ENCODE peak calls at places on chromosomes 11 and 22, in six cellular contexts. One of them, this sample, is unnamed.

GRCh38 chr11:93753241-93753640 is 11.8 kb downstream of the C11orf54 start:
- DNase-seq in stomach: no peak
- DNase-seq in testis: no peak
- DNase-seq in AG09309: no peak
- DNase-seq in HFFc6: no peak
- DNase-seq in HFF-Myc: no peak
- DNase-seq in this sample: no peak

GRCh38 chr11:113289341-113290187 is 24.8 kb upstream of the TTC12 start:
- DNase-seq in stomach: peak
- DNase-seq in testis: peak
- DNase-seq in HFF-Myc: peak
- DNase-seq in AG09309: no peak
- DNase-seq in HFFc6: peak
- DNase-seq in this sample: peak

GRCh38 chr11:85569525-85569924 is 57.6 kb downstream of the DLG2 start:
- DNase-seq in HFFc6: no peak
- DNase-seq in stomach: no peak
- DNase-seq in testis: no peak
- DNase-seq in AG09309: no peak
- DNase-seq in HFF-Myc: no peak
- DNase-seq in this sample: no peak

GRCh38 chr11:62444271-62444833 is 25.5 kb downstream of the SCGB1A1 start:
- DNase-seq in HFF-Myc: no peak
- DNase-seq in testis: peak
- DNase-seq in stomach: peak
- DNase-seq in AG09309: no peak
- DNase-seq in HFFc6: peak
- DNase-seq in this sample: no peak

GRCh38 chr22:30334601-30335000 is 7.9 kb upstream of the TBC1D10A start:
- DNase-seq in testis: no peak
- DNase-seq in AG09309: no peak
- DNase-seq in HFF-Myc: no peak
- DNase-seq in stomach: peak
- DNase-seq in HFFc6: no peak
- DNase-seq in this sample: no peak

GRCh38 chr11:32794439-32794838 is at the start of gene CCDC73:
- DNase-seq in HFF-Myc: no peak
- DNase-seq in HFFc6: no peak
- DNase-seq in testis: peak
- DNase-seq in AG09309: no peak
- DNase-seq in stomach: no peak
- DNase-seq in this sample: no peak

GRCh38 chr11:100778386-100778785 is 91.3 kb downstream of the ARHGAP42 start:
- DNase-seq in stomach: no peak
- DNase-seq in testis: no peak
- DNase-seq in AG09309: no peak
- DNase-seq in HFFc6: no peak
- DNase-seq in HFF-Myc: no peak
- DNase-seq in this sample: no peak

GRCh38 chr11:71451596-71452353 is 1.2 kb upstream of the NADSYN1 start:
- DNase-seq in AG09309: no peak
- DNase-seq in HFFc6: no peak
- DNase-seq in stomach: no peak
- DNase-seq in HFF-Myc: no peak
- DNase-seq in testis: peak
- DNase-seq in this sample: no peak

GRCh38 chr22:30573594-30574094 is 821 bp downstream of the GAL3ST1 start:
- DNase-seq in HFF-Myc: no peak
- DNase-seq in testis: no peak
- DNase-seq in stomach: peak
- DNase-seq in HFFc6: no peak
- DNase-seq in AG09309: no peak
- DNase-seq in this sample: no peak

GRCh38 chr11:81963018-81963417 is 770.6 kb downstream of the FAM181B start:
- DNase-seq in AG09309: no peak
- DNase-seq in HFFc6: no peak
- DNase-seq in testis: no peak
- DNase-seq in stomach: no peak
- DNase-seq in HFF-Myc: no peak
- DNase-seq in this sample: no peak
- TF ChIP-seq CTCF in AG09309: no peak
- TF ChIP-seq CTCF in HFFc6: no peak
- TF ChIP-seq CTCF in testis: peak
- TF ChIP-seq CTCF in stomach: no peak
- TF ChIP-seq CTCF in HFF-Myc: no peak
- TF ChIP-seq CTCF in this sample: peak

GRCh38 chr22:45268958-45269844 is 15.5 kb upstream of the UPK3A start:
- DNase-seq in stomach: peak
- DNase-seq in HFF-Myc: no peak
- DNase-seq in testis: peak
- DNase-seq in HFFc6: peak
- DNase-seq in AG09309: no peak
- DNase-seq in this sample: no peak
- TF ChIP-seq CTCF in stomach: no peak
- TF ChIP-seq CTCF in HFF-Myc: peak
- TF ChIP-seq CTCF in testis: peak
- TF ChIP-seq CTCF in HFFc6: peak
- TF ChIP-seq CTCF in AG09309: peak
- TF ChIP-seq CTCF in this sample: peak

DNA sequence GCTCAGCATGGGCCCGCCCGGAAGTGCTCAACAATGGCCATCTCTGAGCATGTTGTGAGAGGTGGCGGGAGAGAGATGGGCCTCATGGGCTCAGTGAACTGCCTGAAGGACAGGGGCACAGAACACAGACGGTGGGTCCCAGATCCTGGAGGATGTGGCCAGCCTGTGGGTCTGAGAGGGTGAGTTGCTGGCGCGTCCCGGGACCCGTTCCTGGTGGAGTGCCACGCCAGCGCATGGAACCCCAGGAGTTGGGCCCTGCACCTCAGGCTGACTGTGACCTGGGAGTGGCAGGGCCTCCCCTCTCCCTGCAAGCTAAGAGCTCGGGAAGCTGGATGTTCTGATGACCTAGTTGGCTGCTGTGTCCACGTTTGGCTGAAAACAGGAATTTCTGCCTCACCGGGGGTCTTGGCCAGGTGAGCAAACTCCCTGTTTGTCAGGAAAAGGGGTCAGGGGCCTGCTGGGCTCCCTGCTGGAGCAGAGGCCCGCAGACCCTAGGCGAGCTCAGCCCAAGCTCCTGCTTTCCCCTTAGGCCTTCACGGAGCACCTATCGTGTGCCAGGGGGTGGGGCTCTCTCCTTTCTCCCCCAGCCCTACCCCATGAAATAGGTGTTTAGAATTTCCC is 15.0 kb downstream of the LRRC32 start:
- DNase-seq in AG09309: no peak
- DNase-seq in testis: no peak
- DNase-seq in HFF-Myc: no peak
- DNase-seq in HFFc6: no peak
- DNase-seq in stomach: no peak
- DNase-seq in this sample: no peak
- TF ChIP-seq CTCF in AG09309: no peak
- TF ChIP-seq CTCF in testis: no peak
- TF ChIP-seq CTCF in HFF-Myc: no peak
- TF ChIP-seq CTCF in HFFc6: no peak
- TF ChIP-seq CTCF in stomach: no peak
- TF ChIP-seq CTCF in this sample: no peak

DNA sequence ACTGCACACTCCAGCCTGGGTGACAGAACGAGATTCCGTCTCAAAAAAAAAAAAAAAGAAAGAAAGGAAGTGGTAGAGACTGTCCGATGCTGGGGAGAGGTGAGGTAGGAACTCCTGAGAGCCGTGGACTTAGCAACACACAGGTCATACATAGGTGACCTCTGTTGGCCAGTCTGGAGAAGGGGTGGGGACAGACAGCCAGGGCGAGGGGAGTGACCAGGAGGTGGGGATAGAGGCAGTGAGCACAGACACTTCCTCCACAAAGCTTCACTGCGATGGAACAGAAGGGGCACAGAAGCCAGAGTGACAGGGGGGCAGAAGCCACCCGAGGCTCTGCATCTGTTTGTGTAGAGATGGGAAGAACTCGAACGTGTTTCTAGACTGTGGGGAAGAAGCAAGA is 47.1 kb downstream of the MYH9 start:
- DNase-seq in HFFc6: no peak
- DNase-seq in HFF-Myc: no peak
- DNase-seq in AG09309: no peak
- DNase-seq in testis: no peak
- DNase-seq in stomach: peak
- DNase-seq in this sample: no peak
- TF ChIP-seq CTCF in HFFc6: no peak
- TF ChIP-seq CTCF in HFF-Myc: no peak
- TF ChIP-seq CTCF in AG09309: no peak
- TF ChIP-seq CTCF in testis: no peak
- TF ChIP-seq CTCF in stomach: no peak
- TF ChIP-seq CTCF in this sample: no peak

GRCh38 chr11:73334244-73335203 is 26.4 kb downstream of the ARHGEF17 start:
- DNase-seq in testis: peak
- DNase-seq in AG09309: no peak
- DNase-seq in HFFc6: peak
- DNase-seq in HFF-Myc: no peak
- DNase-seq in stomach: peak
- DNase-seq in this sample: peak
- TF ChIP-seq CTCF in testis: no peak
- TF ChIP-seq CTCF in AG09309: peak
- TF ChIP-seq CTCF in HFFc6: no peak
- TF ChIP-seq CTCF in HFF-Myc: no peak
- TF ChIP-seq CTCF in stomach: no peak
- TF ChIP-seq CTCF in this sample: no peak

DNA sequence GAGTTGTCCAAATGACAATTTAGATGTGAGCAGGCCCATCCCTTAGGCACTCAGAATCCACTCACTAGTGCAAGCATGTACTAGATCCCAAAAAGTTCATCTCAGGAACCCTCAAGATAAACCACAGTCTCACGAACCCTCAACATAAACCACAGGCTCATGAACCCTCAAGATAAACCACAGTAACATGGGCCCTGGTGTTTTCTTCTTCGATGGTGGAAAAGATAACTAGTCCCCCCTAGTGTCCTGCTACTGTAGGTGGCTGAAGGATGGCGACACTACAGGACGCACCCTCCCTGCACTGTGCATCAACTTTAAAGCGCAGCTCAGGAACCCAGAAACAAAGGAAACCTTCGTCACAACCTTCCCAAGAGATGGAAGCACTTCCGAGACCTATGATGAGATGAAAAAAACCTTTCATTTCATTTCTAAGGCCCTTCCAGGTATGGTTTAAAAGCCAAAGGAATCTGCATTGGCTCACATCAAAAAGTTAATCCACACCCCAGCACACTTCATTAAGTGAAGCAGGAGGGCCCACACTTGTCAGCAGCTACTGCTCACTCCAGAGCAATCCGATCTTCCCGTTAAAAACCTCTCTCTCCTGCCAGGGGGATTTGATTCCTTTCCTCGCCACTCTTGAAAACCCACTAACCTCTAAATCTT is 2.4 kb downstream of the LARGE1 start:
- DNase-seq in HFFc6: no peak
- DNase-seq in HFF-Myc: no peak
- DNase-seq in stomach: no peak
- DNase-seq in AG09309: no peak
- DNase-seq in testis: no peak
- DNase-seq in this sample: no peak
- TF ChIP-seq CTCF in HFFc6: peak
- TF ChIP-seq CTCF in HFF-Myc: peak
- TF ChIP-seq CTCF in stomach: no peak
- TF ChIP-seq CTCF in AG09309: peak
- TF ChIP-seq CTCF in testis: no peak
- TF ChIP-seq CTCF in this sample: peak

GRCh38 chr11:97259884-97260283 is 870.1 kb downstream of the JRKL start:
- DNase-seq in testis: no peak
- DNase-seq in HFFc6: no peak
- DNase-seq in HFF-Myc: no peak
- DNase-seq in stomach: no peak
- DNase-seq in AG09309: no peak
- DNase-seq in this sample: no peak
- TF ChIP-seq CTCF in testis: no peak
- TF ChIP-seq CTCF in HFFc6: no peak
- TF ChIP-seq CTCF in HFF-Myc: no peak
- TF ChIP-seq CTCF in stomach: no peak
- TF ChIP-seq CTCF in AG09309: no peak
- TF ChIP-seq CTCF in this sample: no peak

GRCh38 chr22:34334893-34335292 is 414.6 kb upstream of the LARGE1 start:
- DNase-seq in stomach: no peak
- DNase-seq in AG09309: no peak
- DNase-seq in HFF-Myc: no peak
- DNase-seq in HFFc6: no peak
- DNase-seq in testis: no peak
- DNase-seq in this sample: no peak
- TF ChIP-seq CTCF in stomach: no peak
- TF ChIP-seq CTCF in AG09309: no peak
- TF ChIP-seq CTCF in HFF-Myc: no peak
- TF ChIP-seq CTCF in HFFc6: no peak
- TF ChIP-seq CTCF in testis: no peak
- TF ChIP-seq CTCF in this sample: no peak